ENCODE peak calls at places on chromosomes 6 and 20, in four cellular contexts. X, I, U and F are unnamed samples.

GRCh38 chr6:25280617-25280990 is 1.4 kb downstream of the CARMIL1 start:
- DNase-seq in X (no peak), I (no peak), U (peak; percentile 45), F (no peak)

GRCh38 chr20:63145156-63145555 is 70.8 kb downstream of the YTHDF1 start:
- DNase-seq in X (no peak), I (no peak), U (no peak), F (no peak)

GRCh38 chr6:93337772-93338394 is 81.5 kb downstream of the EPHA7 start:
- DNase-seq in X (no peak), I (no peak), U (no peak), F (no peak)

GRCh38 chr20:53556267-53556897 is 37.3 kb downstream of the ZNF217 start:
- DNase-seq in X (no peak), I (no peak), U (no peak), F (no peak)

GRCh38 chr6:52493669-52494068 is 73.5 kb downstream of the EFHC1 start:
- DNase-seq in X (peak; percentile 62), I (no peak), U (no peak), F (no peak)

GRCh38 chr20:49104365-49104648 is 58.2 kb downstream of the CSE1L start:
- DNase-seq in X (no peak), I (no peak), U (no peak), F (no peak)

GRCh38 chr6:1607557-1608221 is 2.0 kb upstream of the FOXC1 start:
- DNase-seq in X (no peak), I (peak; percentile 82), U (peak; percentile 52), F (no peak)

GRCh38 chr6:3390698-3391097 is 66.2 kb downstream of the SLC22A23 start:
- DNase-seq in X (no peak), I (no peak), U (no peak), F (no peak)

GRCh38 chr6:15897063-15897934 is 231.6 kb upstream of the MYLIP start:
- DNase-seq in X (no peak), I (no peak), U (no peak), F (no peak)

GRCh38 chr6:3385660-3386151 is 71.1 kb downstream of the SLC22A23 start:
- DNase-seq in X (no peak), I (no peak), U (no peak), F (no peak)

GRCh38 chr6:21653902-21654301 is 60.4 kb downstream of the SOX4 start:
- DNase-seq in X (no peak), I (peak; percentile 46), U (no peak), F (no peak)

GRCh38 chr20:62900692-62901584 is 25.4 kb downstream of the DIDO1 start:
- DNase-seq in X (no peak), I (no peak), U (peak; percentile 70), F (no peak)

GRCh38 chr6:135675862-135676261 is 175.6 kb upstream of the PDE7B start:
- DNase-seq in X (peak; percentile 4), I (no peak), U (peak; percentile 22), F (peak; percentile 32)

GRCh38 chr6:45617441-45617840 is 239.7 kb upstream of the SUPT3H start:
- DNase-seq in X (no peak), I (peak; percentile 31), U (no peak), F (no peak)

GRCh38 chr6:45822269-45822812 is 193.3 kb downstream of the CLIC5 start:
- DNase-seq in X (no peak), I (no peak), U (no peak), F (no peak)

GRCh38 chr6:8803181-8803760 is 367.9 kb upstream of the SLC35B3 start:
- DNase-seq in X (no peak), I (no peak), U (no peak), F (no peak)

GRCh38 chr6:137973201-137973600 is 106.1 kb downstream of the TNFAIP3 start:
- DNase-seq in X (no peak), I (no peak), U (no peak), F (no peak)

GRCh38 chr6:163500105-163500504 is 85.6 kb downstream of the QKI start:
- DNase-seq in X (no peak), I (no peak), U (no peak), F (no peak)

GRCh38 chr6:161044335-161044734 is 52.8 kb downstream of the MAP3K4 start:
- DNase-seq in X (no peak), I (no peak), U (no peak), F (no peak)

GRCh38 chr6:127566119-127566518 is 10.9 kb upstream of the C6orf58 start:
- DNase-seq in X (no peak), I (no peak), U (no peak), F (no peak)

GRCh38 chr6:44076366-44077200 is 50.7 kb downstream of the MRPL14 start:
- DNase-seq in X (no peak), I (no peak), U (no peak), F (no peak)

GRCh38 chr6:169654590-169655391 is 47.0 kb downstream of the WDR27 start:
- DNase-seq in X (no peak), I (no peak), U (no peak), F (no peak)

GRCh38 chr6:164108869-164109769 is 694.6 kb downstream of the QKI start:
- DNase-seq in X (no peak), I (no peak), U (no peak), F (no peak)

GRCh38 chr20:62321521-62321948 is 18.7 kb downstream of the ADRM1 start:
- DNase-seq in X (no peak), I (no peak), U (no peak), F (no peak)

GRCh38 chr6:166006593-166007301 is 160.9 kb downstream of the TBXT start:
- DNase-seq in X (no peak), I (peak; percentile 44), U (no peak), F (no peak)

DNA sequence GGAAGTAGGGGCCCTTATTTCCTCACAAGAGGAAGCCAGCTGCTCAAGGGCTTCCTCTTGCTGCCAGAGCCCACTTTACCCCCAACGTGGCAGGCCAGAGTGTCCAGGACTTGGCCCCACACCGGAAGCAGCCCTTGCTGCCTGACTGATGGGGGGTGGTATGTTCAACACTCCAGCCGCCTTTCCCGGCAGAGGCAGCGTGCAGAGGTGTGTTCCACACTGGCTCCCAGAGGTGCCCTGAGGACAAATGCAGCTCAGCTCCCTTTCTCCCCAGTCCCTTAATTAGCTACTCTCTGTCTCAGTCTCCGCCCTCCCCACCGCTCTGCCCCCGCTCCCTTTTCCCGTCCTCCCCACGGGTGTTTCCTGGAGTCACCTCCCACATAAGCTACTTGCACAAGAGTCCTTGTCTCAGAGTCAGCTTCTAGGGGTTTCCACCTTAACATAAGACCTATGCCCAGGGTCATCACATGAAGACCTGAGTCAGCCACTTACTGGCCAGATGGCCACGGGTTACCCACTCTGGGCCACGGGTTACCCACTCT is 61.7 kb upstream of the SHLD1 start:
- DNase-seq in X (no peak), I (no peak), U (no peak), F (no peak)
- TF ChIP-seq SUZ12 in X (no peak), I (no peak), U (no peak), F (no peak)

GRCh38 chr20:43915209-43916072 is 789 bp downstream of the TOX2 start:
- DNase-seq in X (no peak), I (peak; percentile 78), U (no peak), F (no peak)
- H3K4me1 ChIP-seq in X (peaks cover 18% of the 10 kb centered on the region), I (no peaks in the 10 kb centered on the region), U (no peaks in the 10 kb centered on the region), F (peaks cover 17% of the 10 kb centered on the region)

GRCh38 chr6:145241039-145241438 is 494.3 kb downstream of the EPM2A start:
- DNase-seq in X (no peak), I (no peak), U (peak; percentile 26), F (no peak)
- TF ChIP-seq YY1 in X (no peak), I (no peak), U (no peak), F (no peak)

DNA sequence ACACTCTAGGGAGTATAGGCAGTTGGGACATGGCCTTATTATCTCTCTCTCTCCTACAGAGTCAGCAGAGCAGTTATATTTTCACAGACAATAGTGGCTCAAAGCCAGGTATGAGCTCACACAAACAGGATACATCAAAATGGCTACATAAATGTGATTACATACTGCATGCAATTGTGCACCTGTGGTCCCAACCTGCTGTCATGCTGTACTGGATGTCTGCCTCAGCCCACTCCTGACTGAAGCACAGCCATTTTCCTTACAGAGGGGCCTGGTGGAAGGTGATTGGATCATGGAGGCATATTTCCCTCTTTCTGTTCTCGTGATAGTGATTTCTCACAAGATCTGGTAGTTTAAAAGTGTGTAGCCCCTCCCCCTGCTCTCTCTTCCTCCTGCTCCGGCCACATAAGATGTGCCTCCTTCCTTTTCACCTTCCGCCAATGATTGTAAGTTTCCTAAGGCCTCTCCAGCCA is 37.0 kb upstream of the SAMHD1 start:
- DNase-seq in X (no peak), I (no peak), U (no peak), F (no peak)
- TF ChIP-seq SUZ12 in X (no peak), I (no peak), U (no peak), F (no peak)

DNA sequence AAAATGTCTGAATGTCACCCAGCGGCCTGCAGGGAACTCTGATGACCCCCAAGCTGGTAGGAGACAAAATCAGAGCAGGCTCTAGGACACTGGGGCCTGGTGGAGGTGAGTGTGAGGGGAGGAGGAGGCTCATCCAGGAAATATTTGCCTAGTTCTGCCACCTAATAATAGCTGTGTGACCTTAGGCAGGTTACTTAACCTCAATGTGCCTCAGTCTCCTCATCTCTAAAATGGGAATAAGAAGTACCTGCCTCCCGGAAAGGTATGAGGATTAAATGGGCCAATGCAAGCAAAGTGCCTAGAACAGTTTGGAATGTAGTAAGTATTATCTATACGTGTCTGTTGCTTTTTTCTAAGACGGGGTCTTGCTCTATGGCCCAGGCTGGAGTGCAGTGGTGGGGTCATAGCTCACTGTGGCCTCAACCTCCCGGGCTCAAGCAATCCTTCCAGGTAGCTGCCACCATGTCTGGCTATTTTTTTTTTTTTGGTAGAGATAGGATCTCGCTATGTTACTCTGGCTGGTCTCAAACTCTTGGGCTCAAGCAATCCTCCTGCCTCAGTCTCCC is 60.4 kb downstream of the RAB44 start:
- DNase-seq in X (no peak), I (no peak), U (no peak), F (no peak)
- H3K4me1 ChIP-seq in X (peaks cover 53% of the 10 kb centered on the region), I (peaks cover 2% of the 10 kb centered on the region), U (peaks cover 10% of the 10 kb centered on the region), F (peaks cover 7% of the 10 kb centered on the region)